ENCODE peak calls at places on chromosome 17, in seven cellular contexts. Z, O, Q, I, E, W and L are unnamed samples.

GRCh38 chr17:28219771-28220170 is 99.2 kb upstream of the TMEM97 start:
- DNase-seq in I (no peak), Z (no peak), Q (no peak), E (no peak), O (no peak), W (no peak), L (no peak)

GRCh38 chr17:58325289-58325726 is 3.3 kb downstream of the TSPOAP1 start:
- DNase-seq in I (no peak), E (no peak), O (no peak), Q (peak), Z (no peak), W (no peak), L (no peak)

GRCh38 chr17:69609495-69610315 is 195.2 kb downstream of the MAP2K6 start:
- DNase-seq in O (no peak), I (peak), W (no peak), Q (peak), E (no peak), Z (peak), L (no peak)

GRCh38 chr17:1905190-1905919 is 75.5 kb downstream of the RPA1 start:
- DNase-seq in E (no peak), I (no peak), Q (no peak), O (no peak), Z (peak), W (no peak), L (no peak)

GRCh38 chr17:76395980-76396379 is 11.6 kb downstream of the SPHK1 start:
- DNase-seq in W (no peak), Q (no peak), Z (no peak), I (no peak), O (no peak), E (no peak), L (no peak)

GRCh38 chr17:34412965-34413441 is 50.0 kb upstream of the CCL1 start:
- DNase-seq in Q (no peak), O (no peak), I (no peak), W (no peak), E (no peak), Z (no peak), L (no peak)

GRCh38 chr17:16178836-16179235 is 36.5 kb downstream of the NCOR1 start:
- DNase-seq in Q (no peak), I (no peak), Z (no peak), O (no peak), E (no peak), W (no peak), L (no peak)

GRCh38 chr17:65586899-65587298 is 25.5 kb upstream of the AXIN2 start:
- DNase-seq in I (no peak), Q (no peak), Z (no peak), E (no peak), W (no peak), O (no peak), L (no peak)

GRCh38 chr17:64661731-64661980 is 451 bp downstream of the SMURF2 start:
- DNase-seq in W (no peak), Q (no peak), O (no peak), Z (no peak), I (no peak), E (no peak), L (no peak)

GRCh38 chr17:75344664-75345063 is 55.4 kb upstream of the SLC25A19 start:
- DNase-seq in Z (no peak), W (no peak), O (no peak), Q (peak), I (no peak), E (no peak), L (peak)

GRCh38 chr17:58658804-58659713 is 32.8 kb downstream of the TEX14 start:
- DNase-seq in O (peak), I (peak), E (peak), W (peak), Z (peak), Q (peak), L (peak)

GRCh38 chr17:58335779-58336455 is 7.3 kb upstream of the TSPOAP1 start:
- DNase-seq in O (no peak), E (no peak), Z (peak), I (no peak), Q (no peak), W (peak), L (peak)

GRCh38 chr17:8223356-8224063 is 13.1 kb upstream of the AURKB start:
- DNase-seq in W (no peak), Q (peak), E (no peak), I (no peak), O (peak), Z (peak), L (peak)

GRCh38 chr17:76481091-76481655 is 13.8 kb downstream of the AANAT start:
- DNase-seq in O (no peak), Z (no peak), Q (no peak), W (peak), E (no peak), I (no peak), L (no peak)

GRCh38 chr17:10875411-10875810 is 37.5 kb upstream of the PIRT start:
- DNase-seq in Q (peak), E (no peak), I (no peak), O (no peak), Z (no peak), W (no peak), L (no peak)

GRCh38 chr17:75995385-75995925 is 5.2 kb upstream of the CDK3 start:
- DNase-seq in I (no peak), Z (peak), Q (no peak), W (no peak), E (no peak), O (no peak), L (no peak)

GRCh38 chr17:31549121-31549524 is 157.6 kb downstream of the RAB11FIP4 start:
- DNase-seq in Z (peak), I (no peak), W (no peak), E (no peak), Q (no peak), O (peak), L (peak)

GRCh38 chr17:72381597-72382397 is 261.0 kb downstream of the SOX9 start:
- DNase-seq in Z (no peak), I (peak), O (no peak), Q (peak), W (no peak), E (no peak), L (no peak)

GRCh38 chr17:65807361-65807760 is 245.9 kb upstream of the AXIN2 start:
- DNase-seq in Q (no peak), E (no peak), O (no peak), W (no peak), Z (no peak), I (no peak), L (no peak)

GRCh38 chr17:74334393-74335039 is 8.5 kb downstream of the KIF19 start:
- DNase-seq in I (no peak), Q (no peak), W (no peak), E (no peak), O (no peak), Z (no peak), L (no peak)

GRCh38 chr17:47368262-47368661 is 44.5 kb downstream of the EFCAB13 start:
- DNase-seq in Z (no peak), I (no peak), O (no peak), Q (no peak), E (no peak), W (no peak), L (no peak)

GRCh38 chr17:82887255-82888164 is 47.7 kb upstream of the ZNF750 start:
- DNase-seq in Z (peak), I (no peak), O (no peak), E (no peak), W (no peak), Q (no peak), L (no peak)

DNA sequence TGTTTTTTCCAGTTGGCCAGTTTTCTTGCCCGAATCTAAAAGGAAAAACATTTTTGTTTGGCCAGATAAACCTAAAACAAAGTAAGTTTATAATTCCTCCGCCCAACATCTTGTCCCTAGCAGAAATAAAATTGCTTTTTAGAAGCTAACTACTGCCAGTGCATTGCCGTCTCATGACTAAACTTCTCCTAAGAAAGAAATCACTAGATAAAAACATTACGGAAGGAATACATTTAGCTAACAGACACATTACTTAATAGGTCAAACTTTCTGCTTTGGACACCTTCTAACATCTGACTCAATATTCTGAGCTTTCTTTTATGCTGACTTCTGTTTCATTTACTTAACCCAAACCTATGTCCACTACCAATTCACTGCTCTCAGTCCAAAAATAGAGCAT is 36.2 kb downstream of the FBXL20 start:
- DNase-seq in Q (no peak), E (no peak), W (no peak), O (no peak), Z (no peak), I (no peak), L (no peak)
- H3K4me3 ChIP-seq in Q (no peak), E (no peak), W (no peak), O (no peak), Z (no peak), I (no peak), L (peak)

GRCh38 chr17:80033840-80034239 is 1.8 kb downstream of the TBC1D16 start:
- DNase-seq in E (no peak), Q (no peak), I (no peak), O (no peak), W (no peak), Z (no peak), L (no peak)

GRCh38 chr17:80032614-80033171 is 3.0 kb downstream of the TBC1D16 start:
- DNase-seq in O (no peak), E (no peak), Z (no peak), I (no peak), W (no peak), Q (no peak), L (no peak)

GRCh38 chr17:80029235-80029974 is 6.3 kb downstream of the TBC1D16 start:
- DNase-seq in E (no peak), W (no peak), I (no peak), Q (no peak), O (no peak), Z (no peak), L (no peak)

GRCh38 chr17:80030730-80031410 is 4.8 kb downstream of the TBC1D16 start:
- DNase-seq in I (no peak), Z (no peak), Q (no peak), O (no peak), E (no peak), W (no peak), L (no peak)

DNA sequence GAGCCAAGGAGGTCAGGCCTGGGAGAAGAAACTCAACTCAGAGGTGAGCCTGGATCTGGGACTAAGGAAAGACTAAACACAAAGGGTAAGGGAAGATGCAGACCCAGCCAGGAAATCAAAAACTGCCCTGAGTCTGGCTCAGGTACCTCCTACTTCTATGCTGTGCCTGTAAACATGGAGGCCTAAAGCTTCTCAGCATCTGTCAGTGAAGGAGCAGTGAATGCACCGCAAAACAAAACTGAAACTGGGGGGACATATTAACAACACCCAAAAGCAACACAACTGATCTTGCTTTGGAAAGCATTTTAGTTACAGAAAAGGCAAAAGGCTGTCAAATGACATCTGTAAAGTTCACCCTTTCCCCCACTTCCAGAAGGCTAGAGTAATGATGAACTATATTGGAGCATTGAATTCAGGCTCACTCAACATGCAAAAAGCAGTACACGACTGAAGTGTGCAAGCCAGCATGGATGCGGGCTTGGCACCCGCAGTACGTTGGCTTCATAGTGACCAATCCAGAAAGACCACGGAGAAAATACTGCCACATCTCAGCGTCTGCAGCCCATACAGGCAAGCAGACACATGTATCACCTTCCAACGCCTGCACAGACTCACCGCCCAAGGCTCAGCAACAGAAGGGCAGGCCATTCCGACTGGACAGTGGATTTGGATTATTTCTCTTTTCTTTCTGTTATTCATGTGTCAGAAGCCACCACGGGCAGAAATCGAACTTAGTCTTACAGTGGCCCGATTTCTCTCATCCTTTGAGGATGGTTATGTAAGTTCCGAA is 3.8 kb downstream of the TBC1D16 start:
- DNase-seq in Q (no peak), O (no peak), W (no peak), Z (no peak), I (no peak), E (no peak), L (no peak)
- TF ChIP-seq REST in Q (no peak), O (no peak), W (no peak), Z (no peak), I (no peak), E (no peak), L (no peak)

GRCh38 chr17:42414782-42415409 is 8.2 kb downstream of the CAVIN1 start:
- DNase-seq in Z (no peak), O (no peak), W (no peak), E (no peak), I (no peak), Q (no peak), L (peak)

GRCh38 chr17:42409467-42410351 is 13.3 kb downstream of the CAVIN1 start:
- DNase-seq in Z (no peak), E (no peak), I (peak), O (peak), W (no peak), Q (no peak), L (no peak)

GRCh38 chr17:42411905-42412679 is 11.0 kb downstream of the CAVIN1 start:
- DNase-seq in E (no peak), O (no peak), I (no peak), Q (no peak), Z (no peak), W (no peak), L (no peak)

GRCh38 chr17:42411321-42411820 is 11.7 kb downstream of the CAVIN1 start:
- DNase-seq in I (no peak), Z (no peak), W (no peak), Q (no peak), E (no peak), O (no peak), L (no peak)

DNA sequence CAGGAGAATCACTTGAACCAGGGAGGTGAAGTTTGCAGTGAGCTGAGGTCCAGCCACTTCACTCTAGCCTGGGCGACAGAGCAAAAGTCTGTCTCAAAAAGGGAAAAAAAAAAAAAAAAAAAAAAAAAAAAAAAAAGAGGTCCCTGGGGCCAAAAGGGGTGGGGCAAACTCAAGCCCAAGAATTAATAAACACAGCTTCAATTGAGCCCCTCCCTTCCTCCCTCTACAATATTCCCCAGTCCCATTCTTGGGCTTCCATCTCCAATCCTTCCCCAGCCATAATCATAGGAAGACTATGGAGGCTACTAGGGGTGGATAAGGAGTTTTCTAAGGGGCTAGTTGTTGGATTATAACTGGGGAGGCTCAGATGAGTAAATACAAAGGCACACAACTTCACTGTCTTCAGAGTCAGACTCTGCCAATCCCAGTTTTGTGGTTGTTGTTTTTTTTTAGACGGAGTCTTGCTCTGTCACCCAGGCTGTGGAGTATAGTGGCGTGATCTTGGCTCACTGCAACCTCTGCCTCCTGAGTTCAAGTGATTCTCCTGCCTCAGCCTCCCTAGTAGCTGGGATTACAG is 9.5 kb downstream of the CAVIN1 start:
- DNase-seq in E (no peak), O (no peak), W (no peak), Q (no peak), Z (no peak), I (no peak), L (no peak)
- H3K4me3 ChIP-seq in E (no peak), O (no peak), W (no peak), Q (no peak), Z (no peak), I (no peak), L (no peak)

GRCh38 chr17:32806646-32807045 is 70.3 kb downstream of the MYO1D start:
- DNase-seq in I (no peak), O (no peak), W (no peak), Z (no peak), E (no peak), Q (no peak), L (no peak)
- TF ChIP-seq REST in I (no peak), O (no peak), W (no peak), Z (no peak), E (no peak), Q (no peak), L (no peak)

DNA sequence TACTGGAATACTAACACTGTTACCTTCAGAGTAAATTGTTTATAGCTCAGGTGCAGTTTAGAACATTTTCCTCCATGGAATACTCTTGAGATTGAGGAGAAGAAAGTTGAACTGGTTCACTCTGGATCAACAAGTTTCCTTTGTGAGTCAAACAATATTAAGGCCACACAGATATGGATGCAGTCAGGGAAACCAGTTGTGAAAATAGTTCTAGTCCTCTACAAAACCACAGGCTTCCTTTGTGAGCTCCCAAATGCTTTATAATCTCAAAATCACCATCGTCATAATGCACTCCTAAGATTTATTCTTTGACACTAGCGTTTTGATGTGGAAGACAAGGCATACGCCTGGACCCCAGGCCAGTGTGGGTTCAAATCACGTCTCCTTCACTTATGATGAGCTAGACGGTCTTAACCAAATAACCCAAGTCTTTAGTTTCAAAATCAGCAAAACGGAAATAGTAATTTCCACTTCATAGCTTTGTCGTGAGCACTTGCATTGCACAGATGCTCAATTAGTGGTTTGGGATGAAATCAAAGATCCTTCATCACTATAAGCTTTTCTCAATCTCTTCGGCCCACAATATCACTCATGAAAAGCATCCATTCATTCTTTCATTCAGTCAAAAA is 142.6 kb downstream of the STX8 start:
- DNase-seq in I (no peak), Q (no peak), E (no peak), O (no peak), Z (no peak), W (no peak), L (no peak)
- H3K4me3 ChIP-seq in I (no peak), Q (no peak), E (no peak), O (no peak), Z (no peak), W (peak), L (no peak)

DNA sequence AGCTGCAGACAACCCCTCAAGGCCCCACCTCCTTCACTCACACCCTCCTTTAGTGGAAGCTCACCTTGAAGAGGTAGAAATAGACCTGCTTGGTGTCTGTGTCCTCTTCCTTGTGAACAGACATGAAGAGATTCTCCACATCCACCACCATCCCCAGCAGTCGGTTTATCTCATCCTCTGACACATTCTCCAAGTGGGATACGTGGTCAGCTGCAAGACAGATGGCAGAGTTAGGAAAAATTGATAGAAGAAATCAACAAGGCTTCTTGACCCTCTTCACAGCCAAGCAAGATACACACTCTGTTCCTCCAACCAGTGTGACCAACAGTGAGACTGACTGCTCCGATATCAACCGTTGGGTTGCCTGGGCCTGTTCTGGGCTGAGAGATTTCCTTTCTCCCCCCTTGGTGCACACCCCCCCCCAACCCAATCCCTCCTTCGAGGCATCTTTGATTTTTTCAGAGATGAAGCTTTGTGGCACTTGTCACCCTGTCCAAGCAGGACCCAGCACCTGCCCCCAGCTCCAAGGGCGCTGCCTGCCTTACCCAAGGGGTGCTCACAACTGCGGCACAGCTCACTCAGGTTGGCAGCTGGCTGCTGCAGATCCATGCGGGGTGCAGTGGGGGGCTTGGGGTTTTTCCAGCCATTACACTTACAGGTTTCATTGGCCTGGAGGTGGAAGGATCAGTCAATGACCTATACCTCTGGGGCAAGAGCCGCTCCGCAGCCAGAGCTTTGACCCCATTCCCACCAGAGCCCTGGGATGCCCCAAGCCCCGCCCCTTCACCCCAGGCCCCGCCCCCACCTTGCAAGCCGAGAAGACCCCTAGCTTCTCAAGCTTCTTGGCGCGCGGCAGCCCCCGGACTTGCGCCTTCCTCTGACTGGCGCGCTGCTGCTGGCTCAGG is 754 bp downstream of the KAT2A start:
- DNase-seq in I (no peak), O (peak), Q (peak), E (no peak), W (no peak), Z (peak), L (no peak)
- TF ChIP-seq REST in I (no peak), O (no peak), Q (no peak), E (no peak), W (no peak), Z (no peak), L (no peak)

GRCh38 chr17:20926532-20926931 is 116.3 kb downstream of the USP22 start:
- DNase-seq in I (no peak), E (no peak), Z (no peak), O (no peak), Q (no peak), W (no peak), L (no peak)
- H3K4me3 ChIP-seq in I (no peak), E (no peak), Z (no peak), O (no peak), Q (no peak), W (no peak), L (no peak)